ENCODE peak calls at places on chromosome 20, in four cellular contexts. N, E, J and C are unnamed samples.

GRCh38 chr20:21521596-21522478 is 8.0 kb upstream of the NKX2-2 start:
- DNase-seq in J (no peak), N (no peak), E (no peak), C (no peak)

GRCh38 chr20:47765715-47766594 is 19.3 kb downstream of the SULF2 start:
- DNase-seq in E (no peak), N (no peak), J (no peak), C (no peak)

GRCh38 chr20:19949195-19949867 is 67.8 kb upstream of the NAA20 start:
- DNase-seq in J (no peak), N (no peak), E (no peak), C (no peak)

GRCh38 chr20:23120261-23120660 is 34.1 kb upstream of the CD93 start:
- DNase-seq in N (no peak), E (peak), J (no peak), C (no peak)

GRCh38 chr20:53960586-53961386 is 109.6 kb downstream of the BCAS1 start:
- DNase-seq in E (no peak), N (no peak), J (no peak), C (no peak)

GRCh38 chr20:39602649-39603048 is 640.5 kb downstream of the DHX35 start:
- DNase-seq in N (no peak), E (no peak), J (no peak), C (no peak)

GRCh38 chr20:9909167-9909566 is 70.3 kb upstream of the PAK5 start:
- DNase-seq in E (no peak), N (no peak), J (no peak), C (no peak)

GRCh38 chr20:4560667-4561066 is 161.0 kb upstream of the PRND start:
- DNase-seq in E (no peak), N (no peak), J (no peak), C (no peak)

GRCh38 chr20:25470045-25470444 is 62.6 kb downstream of the GINS1 start:
- DNase-seq in E (no peak), J (peak), N (peak), C (no peak)

GRCh38 chr20:38764563-38765355 is 16.5 kb downstream of the ACTR5 start:
- DNase-seq in N (peak), E (peak), J (no peak), C (peak)

GRCh38 chr20:43662943-43663655 is 3.8 kb upstream of the MYBL2 start:
- DNase-seq in N (no peak), E (peak), J (no peak), C (no peak)

GRCh38 chr20:24617757-24618450 is 148.5 kb downstream of the SYNDIG1 start:
- DNase-seq in E (no peak), J (no peak), N (no peak), C (peak)

GRCh38 chr20:39108746-39109145 is 146.6 kb downstream of the DHX35 start:
- DNase-seq in J (no peak), E (no peak), N (peak), C (no peak)

GRCh38 chr20:47311211-47311610 is 45.3 kb downstream of the ZMYND8 start:
- DNase-seq in J (no peak), N (no peak), E (no peak), C (no peak)

GRCh38 chr20:11372831-11373230 is 544.9 kb upstream of the BTBD3 start:
- DNase-seq in N (no peak), J (no peak), E (no peak), C (no peak)

GRCh38 chr20:8454137-8454712 is 322.2 kb downstream of the PLCB1 start:
- DNase-seq in J (no peak), E (no peak), N (peak), C (no peak)

GRCh38 chr20:20856956-20857355 is 144.5 kb upstream of the RALGAPA2 start:
- DNase-seq in J (no peak), N (no peak), E (no peak), C (peak)

GRCh38 chr20:2932497-2932896 is 59.2 kb downstream of the PTPRA start:
- DNase-seq in J (no peak), E (no peak), N (no peak), C (no peak)

GRCh38 chr20:9338101-9338500 is 176.3 kb upstream of the LAMP5 start:
- DNase-seq in J (no peak), E (no peak), N (no peak), C (no peak)

GRCh38 chr20:35039146-35039545 is 53.5 kb downstream of the TRPC4AP start:
- DNase-seq in E (no peak), J (no peak), N (no peak), C (no peak)

GRCh38 chr20:38698541-38698940 is 25.7 kb upstream of the SLC32A1 start:
- DNase-seq in N (no peak), E (no peak), J (no peak), C (peak)

DNA sequence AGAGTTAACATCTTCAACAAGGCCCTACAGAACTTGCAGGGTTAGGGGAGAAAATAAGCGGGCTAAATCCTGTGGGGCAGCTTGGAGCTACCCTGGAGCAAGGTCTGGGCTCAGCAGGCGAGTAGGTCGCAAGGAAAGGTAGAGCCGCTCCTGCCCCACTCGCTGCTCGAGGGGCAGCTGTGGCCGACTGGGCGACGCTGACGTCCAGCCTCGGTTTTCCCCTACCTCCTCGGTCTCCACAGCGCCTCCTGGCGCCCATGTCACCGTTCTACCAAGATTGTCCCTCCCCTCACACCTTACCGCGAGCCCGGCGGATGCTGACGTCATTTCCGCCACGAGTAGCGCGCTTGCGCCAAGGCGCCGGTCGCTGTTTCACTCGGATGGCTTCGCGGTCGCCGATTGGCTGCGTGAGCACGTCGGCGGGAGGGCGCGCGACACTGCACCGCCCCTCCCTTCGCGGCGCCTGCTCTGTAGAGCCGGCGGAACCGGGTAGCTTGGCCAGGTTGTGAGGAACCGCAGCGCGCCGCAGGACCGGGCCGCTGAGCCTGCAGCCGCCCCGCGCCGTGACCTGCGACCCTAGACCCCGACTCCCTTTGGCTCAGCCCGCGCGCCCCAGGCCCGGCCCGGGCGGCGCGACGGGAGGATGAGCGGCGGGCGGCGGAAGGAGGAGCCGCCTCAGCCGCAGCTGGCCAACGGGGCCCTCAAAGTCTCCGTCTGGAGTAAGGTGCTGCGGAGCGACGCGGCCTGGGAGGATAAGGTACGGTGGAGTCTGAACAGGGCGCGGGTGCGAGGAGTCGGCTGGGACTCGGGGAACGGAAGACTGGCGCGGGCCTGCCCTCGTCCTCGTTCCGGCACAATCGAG is at the start of gene RAB5IF:
- DNase-seq in E (peak), J (peak), N (peak), C (peak)
- TF ChIP-seq POLR2A in E (peak), J (peak), N (peak), C (no peak)

DNA sequence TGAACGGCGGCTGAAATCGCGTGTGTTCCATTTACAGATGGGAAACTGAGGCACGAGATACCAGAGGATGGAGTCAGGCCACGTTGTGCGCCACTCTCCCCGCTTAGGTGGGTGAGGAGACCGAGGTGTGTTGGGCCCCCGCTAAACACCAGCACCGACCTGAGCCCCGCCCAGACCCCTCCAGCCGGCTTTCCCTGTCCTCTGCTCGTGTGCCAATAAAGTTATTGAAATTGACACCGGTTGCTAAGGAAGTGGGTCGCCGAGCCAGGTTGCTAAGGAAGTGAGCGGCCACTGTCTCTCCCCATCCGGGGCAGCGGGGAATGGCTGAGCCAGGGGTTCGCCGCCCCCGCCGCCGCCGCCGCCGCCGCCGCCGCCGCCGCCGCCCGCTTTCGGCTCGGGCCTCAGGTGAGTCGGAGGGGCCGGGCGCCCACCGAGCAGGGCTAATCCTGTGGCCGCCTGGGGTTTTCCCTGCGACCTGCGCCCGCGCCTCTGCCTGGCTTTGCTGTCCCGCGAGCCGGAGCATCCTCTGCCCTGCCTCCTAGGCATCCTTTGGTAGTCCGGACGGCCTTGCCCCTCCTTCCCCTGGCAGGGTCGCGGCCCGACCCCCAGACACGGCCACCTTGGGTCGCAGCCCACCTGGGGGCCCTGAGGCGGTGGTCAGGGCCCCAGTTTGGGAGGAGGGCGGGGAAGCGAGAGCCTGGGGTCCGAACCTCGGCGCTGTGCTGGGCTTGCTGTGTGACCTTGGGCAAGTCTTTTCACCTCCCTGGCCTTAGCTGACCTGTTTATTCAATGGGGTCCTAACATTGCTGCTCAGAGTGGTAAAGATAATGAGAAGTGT is at the start of gene KIF3B:
- DNase-seq in J (peak), N (peak), E (peak), C (peak)
- TF ChIP-seq POLR2A in J (peak), N (peak), E (peak), C (no peak)

GRCh38 chr20:40689100-40689942 is at the start of gene MAFB:
- DNase-seq in N (peak), J (peak), E (peak), C (peak)
- TF ChIP-seq POLR2A in N (no peak), J (peak), E (peak), C (no peak)

DNA sequence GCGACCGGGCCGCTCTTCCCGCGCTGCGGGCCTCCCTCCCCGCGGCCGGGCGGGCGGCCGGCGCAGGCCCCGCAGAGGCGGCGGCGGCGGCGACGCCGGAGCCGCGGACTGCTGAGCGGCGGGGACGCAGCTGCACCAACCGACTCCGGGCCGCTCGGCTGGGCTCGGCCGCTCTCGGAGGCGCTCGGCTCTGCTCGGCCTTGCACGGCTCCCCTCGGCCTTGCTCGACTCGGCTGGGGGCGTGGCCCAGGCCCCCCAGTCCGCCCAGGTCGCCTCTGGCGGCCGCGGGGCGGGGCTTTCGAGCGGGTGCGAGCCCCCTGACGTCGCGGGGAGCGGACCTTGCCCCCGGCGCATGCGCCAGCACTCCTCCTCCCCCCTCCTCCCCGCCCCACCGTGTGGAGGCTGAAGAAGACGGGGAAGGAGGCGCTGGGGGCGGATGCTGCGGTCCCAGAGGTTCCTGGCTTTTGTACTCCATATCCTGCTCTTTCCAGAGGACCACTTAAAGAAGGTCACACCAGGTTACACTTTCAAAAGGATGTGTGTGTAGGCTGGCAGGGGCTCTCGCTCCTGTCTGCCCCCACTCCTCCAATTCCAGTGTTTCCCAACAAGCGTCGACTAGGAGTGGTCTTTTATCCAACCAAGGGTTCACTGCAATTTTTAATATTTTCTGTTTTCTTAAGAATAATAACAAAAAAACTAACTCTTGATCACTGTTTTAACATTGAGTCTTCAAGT is at the start of gene ZHX3:
- DNase-seq in E (peak), J (peak), N (peak), C (peak)
- TF ChIP-seq POLR2A in E (peak), J (peak), N (peak), C (no peak)

DNA sequence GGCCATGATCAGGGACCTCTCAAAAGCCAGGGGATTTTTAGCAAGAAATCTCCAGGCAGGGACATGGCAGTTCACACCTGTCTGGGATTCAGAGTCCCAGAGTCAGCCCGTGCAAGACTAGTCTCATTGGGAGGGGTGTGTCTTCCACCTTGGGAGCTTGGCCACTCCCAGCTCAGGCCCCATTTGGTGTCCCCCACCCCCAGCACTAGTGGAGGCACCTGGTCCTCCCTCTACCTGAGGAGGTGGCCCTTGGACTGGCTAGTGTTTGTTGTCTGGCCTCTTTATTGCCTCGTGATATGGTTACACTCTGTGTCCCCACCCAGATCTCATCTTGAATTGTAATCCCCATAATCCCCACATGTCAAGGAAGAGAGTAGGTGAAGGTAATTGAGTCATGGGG is 140.8 kb upstream of the PHACTR3 start:
- DNase-seq in J (no peak), N (no peak), E (no peak), C (no peak)
- TF ChIP-seq POLR2A in J (no peak), N (no peak), E (no peak), C (no peak)

GRCh38 chr20:63863798-63864544 is 1.1 kb upstream of the TPD52L2 start:
- DNase-seq in E (peak), J (peak), N (peak), C (peak)
- TF ChIP-seq POLR2A in E (peak), J (peak), N (no peak), C (no peak)

GRCh38 chr20:50928469-50928868 is 2.8 kb downstream of the ADNP start:
- DNase-seq in E (no peak), N (no peak), J (no peak), C (no peak)
- TF ChIP-seq POLR2A in E (no peak), N (no peak), J (no peak), C (no peak)

GRCh38 chr20:64049060-64049886 is at the start of gene SOX18:
- DNase-seq in J (no peak), N (no peak), E (no peak), C (no peak)
- TF ChIP-seq POLR2A in J (peak), N (no peak), E (no peak), C (no peak)

DNA sequence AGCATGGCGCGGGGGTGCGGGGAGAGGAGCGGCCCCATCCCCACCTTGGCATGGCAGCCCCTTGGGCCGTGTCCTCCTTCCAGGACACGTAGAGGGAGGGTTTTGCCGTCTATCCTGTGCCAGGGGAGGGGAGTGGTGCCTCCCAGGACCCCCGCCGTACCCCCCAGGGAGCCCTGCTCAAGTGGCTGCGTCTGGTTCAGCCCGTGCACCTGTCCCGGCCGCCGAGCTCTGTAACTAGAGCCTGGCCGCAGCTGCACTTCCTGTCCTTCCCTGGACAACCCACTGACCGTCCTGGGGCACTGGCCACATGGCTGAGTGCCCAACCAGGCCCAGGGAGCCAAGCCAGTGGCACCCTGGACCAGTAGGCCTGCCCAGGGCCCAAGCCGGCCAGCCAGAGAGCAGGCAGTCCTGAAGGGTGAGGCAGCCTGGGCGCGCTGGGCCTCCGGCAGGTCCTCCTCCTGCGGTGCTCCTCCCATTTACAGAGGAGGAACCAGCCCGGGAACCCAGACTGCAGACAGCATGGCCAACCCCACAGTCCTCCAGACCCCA is 8.9 kb downstream of the LAMA5 start:
- DNase-seq in N (no peak), J (peak), E (no peak), C (no peak)
- TF ChIP-seq POLR2A in N (no peak), J (no peak), E (no peak), C (no peak)